ENCODE peak calls at places on chromosomes 2 and 18, in seven cellular contexts. One of them, this sample, is unnamed.

GRCh38 chr2:70085711-70086277 is 1.5 kb upstream of the PCBP1 start:
- DNase-seq in A549: no peak
- DNase-seq in epithelial cell of proximal tubule: no peak
- DNase-seq in HFFc6: no peak
- DNase-seq in ELR: peak; percentile 11
- DNase-seq in T-helper 1 cell: no peak
- DNase-seq in RPMI8226: no peak
- DNase-seq in this sample: peak; percentile 63

GRCh38 chr18:24016643-24017042 is 2.1 kb downstream of the TTC39C start:
- DNase-seq in A549: peak; percentile 33
- DNase-seq in epithelial cell of proximal tubule: no peak
- DNase-seq in HFFc6: no peak
- DNase-seq in ELR: peak; percentile 52
- DNase-seq in T-helper 1 cell: no peak
- DNase-seq in RPMI8226: no peak
- DNase-seq in this sample: no peak

GRCh38 chr2:120892967-120893667 is 157.4 kb downstream of the GLI2 start:
- DNase-seq in A549: no peak
- DNase-seq in epithelial cell of proximal tubule: no peak
- DNase-seq in HFFc6: peak; percentile 49
- DNase-seq in ELR: peak; percentile 22
- DNase-seq in T-helper 1 cell: no peak
- DNase-seq in RPMI8226: no peak
- DNase-seq in this sample: no peak

GRCh38 chr2:38676681-38677080 is 10.8 kb downstream of the GALM start:
- DNase-seq in A549: no peak
- DNase-seq in epithelial cell of proximal tubule: no peak
- DNase-seq in HFFc6: no peak
- DNase-seq in ELR: no peak
- DNase-seq in T-helper 1 cell: no peak
- DNase-seq in RPMI8226: no peak
- DNase-seq in this sample: no peak

GRCh38 chr2:11867926-11868325 is 121.5 kb downstream of the LPIN1 start:
- DNase-seq in A549: no peak
- DNase-seq in epithelial cell of proximal tubule: no peak
- DNase-seq in HFFc6: no peak
- DNase-seq in ELR: no peak
- DNase-seq in T-helper 1 cell: no peak
- DNase-seq in RPMI8226: no peak
- DNase-seq in this sample: no peak

GRCh38 chr2:62196278-62196901 is 475 bp downstream of the B3GNT2 start:
- DNase-seq in A549: peak; percentile 52
- DNase-seq in epithelial cell of proximal tubule: no peak
- DNase-seq in HFFc6: no peak
- DNase-seq in ELR: no peak
- DNase-seq in T-helper 1 cell: peak; percentile 51
- DNase-seq in RPMI8226: peak; percentile 53
- DNase-seq in this sample: peak; percentile 70

GRCh38 chr18:63376493-63377053 is 9.6 kb upstream of the KDSR start:
- DNase-seq in A549: no peak
- DNase-seq in epithelial cell of proximal tubule: no peak
- DNase-seq in HFFc6: no peak
- DNase-seq in ELR: peak; percentile 20
- DNase-seq in T-helper 1 cell: no peak
- DNase-seq in RPMI8226: no peak
- DNase-seq in this sample: no peak

GRCh38 chr2:40394597-40394996 is 57.3 kb downstream of the SLC8A1 start:
- DNase-seq in A549: no peak
- DNase-seq in epithelial cell of proximal tubule: no peak
- DNase-seq in HFFc6: no peak
- DNase-seq in ELR: no peak
- DNase-seq in T-helper 1 cell: no peak
- DNase-seq in RPMI8226: no peak
- DNase-seq in this sample: no peak

GRCh38 chr2:30149513-30149912 is 2.7 kb downstream of the YPEL5 start:
- DNase-seq in A549: no peak
- DNase-seq in epithelial cell of proximal tubule: no peak
- DNase-seq in HFFc6: no peak
- DNase-seq in ELR: peak; percentile 24
- DNase-seq in T-helper 1 cell: no peak
- DNase-seq in RPMI8226: no peak
- DNase-seq in this sample: no peak

GRCh38 chr18:68456985-68457384 is 257.9 kb downstream of the TMX3 start:
- DNase-seq in A549: no peak
- DNase-seq in epithelial cell of proximal tubule: no peak
- DNase-seq in HFFc6: no peak
- DNase-seq in ELR: peak; percentile 51
- DNase-seq in T-helper 1 cell: no peak
- DNase-seq in RPMI8226: no peak
- DNase-seq in this sample: no peak

GRCh38 chr2:74514368-74515270 is at the start of gene TLX2:
- DNase-seq in A549: no peak
- DNase-seq in epithelial cell of proximal tubule: no peak
- DNase-seq in HFFc6: no peak
- DNase-seq in ELR: no peak
- DNase-seq in T-helper 1 cell: no peak
- DNase-seq in RPMI8226: no peak
- DNase-seq in this sample: no peak

GRCh38 chr2:176552456-176553135 is 283.4 kb downstream of the MTX2 start:
- DNase-seq in A549: no peak
- DNase-seq in epithelial cell of proximal tubule: no peak
- DNase-seq in HFFc6: peak; percentile 82
- DNase-seq in ELR: peak; percentile 40
- DNase-seq in T-helper 1 cell: no peak
- DNase-seq in RPMI8226: no peak
- DNase-seq in this sample: no peak

GRCh38 chr2:7392076-7392787 is 475.0 kb downstream of the RNF144A start:
- DNase-seq in A549: no peak
- DNase-seq in epithelial cell of proximal tubule: no peak
- DNase-seq in HFFc6: no peak
- DNase-seq in ELR: no peak
- DNase-seq in T-helper 1 cell: no peak
- DNase-seq in RPMI8226: peak; percentile 38
- DNase-seq in this sample: peak; percentile 17

GRCh38 chr18:2978208-2978607 is 34.7 kb downstream of the LPIN2 start:
- DNase-seq in A549: no peak
- DNase-seq in epithelial cell of proximal tubule: no peak
- DNase-seq in HFFc6: no peak
- DNase-seq in ELR: peak; percentile 69
- DNase-seq in T-helper 1 cell: no peak
- DNase-seq in RPMI8226: no peak
- DNase-seq in this sample: no peak